ENCODE peak calls at places on chromosomes 13 and 19, in ten cellular contexts. M is D721Med, K is GM13976, U is cardiac fibroblast, D is HFF-Myc, W is AG04450, V is lower lobe of right lung, Z is H9, H is nephron progenitor cell, Q is endothelial cell. R is an unnamed sample.

GRCh38 chr13:106570354-106570822 is 2.5 kb upstream of the ARGLU1 start:
- DNase-seq in M (no peak), K (no peak), U (peak; percentile 78), D (no peak), W (no peak), V (peak; percentile 90), Z (peak; percentile 97), H (peak; percentile 63), Q (peak; percentile 69), R (no peak)

GRCh38 chr13:68264692-68265091 is 1034.6 kb upstream of the PCDH9 start:
- DNase-seq in M (no peak), K (no peak), U (no peak), D (no peak), W (no peak), V (no peak), Z (no peak), H (no peak), Q (no peak), R (no peak)

GRCh38 chr13:97945792-97946419 is 7.6 kb upstream of the IPO5 start:
- DNase-seq in M (no peak), K (no peak), U (peak; percentile 56), D (no peak), W (no peak), V (no peak), Z (no peak), H (no peak), Q (no peak), R (no peak)

GRCh38 chr13:44903596-44903995 is 85.7 kb downstream of the NUFIP1 start:
- DNase-seq in M (no peak), K (no peak), U (peak; percentile 90), D (no peak), W (peak; percentile 64), V (peak; percentile 57), Z (no peak), H (no peak), Q (no peak), R (no peak)

GRCh38 chr13:114102521-114103288 is 29.7 kb downstream of the RASA3 start:
- DNase-seq in M (no peak), K (no peak), U (no peak), D (no peak), W (no peak), V (peak; percentile 38), Z (no peak), H (peak; percentile 2), Q (no peak), R (peak; percentile 85)

GRCh38 chr13:39144941-39145533 is 106.8 kb downstream of the NHLRC3 start:
- DNase-seq in M (no peak), K (peak; percentile 56), U (peak; percentile 84), D (peak; percentile 21), W (peak; percentile 26), V (no peak), Z (peak; percentile 51), H (peak; percentile 56), Q (peak; percentile 57), R (no peak)

GRCh38 chr13:96141032-96141431 is 51.1 kb downstream of the HS6ST3 start:
- DNase-seq in M (no peak), K (no peak), U (peak; percentile 68), D (no peak), W (no peak), V (no peak), Z (no peak), H (no peak), Q (no peak), R (no peak)

GRCh38 chr19:30479657-30480056 is 107.5 kb downstream of the ZNF536 start:
- DNase-seq in M (no peak), K (no peak), U (no peak), D (no peak), W (no peak), V (no peak), Z (no peak), H (no peak), Q (no peak), R (no peak)

GRCh38 chr19:27833031-27833430 is 1379.9 kb downstream of the UQCRFS1 start:
- DNase-seq in M (no peak), K (no peak), U (peak; percentile 7), D (no peak), W (no peak), V (no peak), Z (no peak), H (no peak), Q (no peak), R (no peak)

GRCh38 chr13:25295228-25295627 is 6.2 kb upstream of the NUP58 start:
- DNase-seq in M (no peak), K (no peak), U (peak; percentile 31), D (no peak), W (no peak), V (no peak), Z (no peak), H (no peak), Q (no peak), R (no peak)

GRCh38 chr13:98575009-98575866 is 1.7 kb downstream of the STK24 start:
- DNase-seq in M (no peak), K (no peak), U (peak; percentile 40), D (no peak), W (no peak), V (no peak), Z (no peak), H (no peak), Q (no peak), R (no peak)

GRCh38 chr19:49462492-49462891 is 9.5 kb downstream of the ALDH16A1 start:
- DNase-seq in M (no peak), K (no peak), U (no peak), D (no peak), W (no peak), V (no peak), Z (no peak), H (no peak), Q (no peak), R (no peak)
- TF ChIP-seq CTCF in M (no peak), K (no peak), U (no peak), D (no peak), W (no peak), V (no peak), Z (no peak), H (no peak), Q (no peak), R (no peak)

GRCh38 chr13:19984430-19985218 is 26.1 kb downstream of the ZMYM2 start:
- DNase-seq in M (no peak), K (peak; percentile 66), U (peak; percentile 68), D (peak; percentile 24), W (peak; percentile 32), V (no peak), Z (no peak), H (no peak), Q (no peak), R (no peak)
- TF ChIP-seq CTCF in M (peak; percentile 48), K (peak; percentile 41), U (peak; percentile 51), D (peak; percentile 59), W (peak; percentile 81), V (peak; percentile 49), Z (peak; percentile 77), H (peak; percentile 40), Q (peak; percentile 49), R (peak; percentile 87)

GRCh38 chr19:18831524-18832330 is at the start of gene UPF1:
- DNase-seq in M (peak; percentile 93), K (peak; percentile 97), U (peak; percentile 89), D (peak; percentile 57), W (peak; percentile 65), V (peak; percentile 97), Z (peak; percentile 96), H (peak; percentile 99), Q (peak; percentile 96), R (peak; percentile 97)
- TF ChIP-seq CTCF in M (no peak), K (no peak), U (no peak), D (no peak), W (peak; percentile 7), V (no peak), Z (no peak), H (no peak), Q (no peak), R (peak; percentile 39)

DNA sequence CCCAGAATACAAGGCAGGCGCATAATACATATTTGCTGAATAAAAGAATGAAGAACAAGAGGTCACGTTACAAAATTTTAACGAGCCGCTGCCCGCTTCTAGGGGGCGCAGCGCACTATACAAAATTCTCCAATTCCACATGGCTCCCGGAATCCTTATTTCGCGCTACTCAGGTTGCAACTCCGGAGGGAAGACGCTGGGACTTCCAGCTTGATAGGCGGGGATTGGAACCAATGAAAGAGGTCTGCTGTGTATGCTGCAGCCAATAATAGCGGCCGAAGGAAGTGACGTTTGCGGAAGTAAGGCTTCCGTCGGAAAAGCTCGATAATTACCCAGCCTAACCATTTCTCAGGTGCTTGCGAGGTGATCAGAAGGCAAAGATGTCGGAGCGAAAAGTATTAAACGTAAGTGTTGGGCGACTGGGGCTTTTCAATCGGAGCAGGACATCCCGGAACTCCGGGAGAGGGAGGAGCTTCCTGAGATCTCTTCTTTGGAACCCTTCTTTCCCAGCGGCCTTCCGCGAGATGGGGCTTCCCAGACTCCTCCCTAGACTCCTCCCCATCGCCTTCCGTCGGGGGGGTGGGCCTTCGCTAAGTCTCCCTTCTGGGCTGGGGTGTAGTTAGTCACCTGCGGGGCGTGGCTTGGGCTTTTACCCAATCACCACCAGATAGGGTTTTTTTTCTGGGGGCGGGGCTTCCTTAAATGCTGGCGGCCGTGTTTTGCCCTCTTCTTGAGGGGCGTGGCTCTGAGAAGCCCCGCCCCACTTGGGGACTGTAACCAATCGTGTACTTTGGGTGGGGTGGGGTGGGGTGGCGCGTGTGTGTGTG is at the start of gene YJU2:
- DNase-seq in M (peak; percentile 91), K (peak; percentile 100), U (peak; percentile 100), D (peak; percentile 99), W (peak; percentile 99), V (peak; percentile 99), Z (peak; percentile 99), H (peak; percentile 98), Q (peak; percentile 97), R (peak; percentile 100)
- TF ChIP-seq CTCF in M (peak; percentile 67), K (peak; percentile 27), U (peak; percentile 48), D (peak; percentile 67), W (peak; percentile 61), V (peak; percentile 45), Z (peak; percentile 74), H (peak; percentile 42), Q (no peak), R (peak; percentile 81)

GRCh38 chr19:6236310-6237291 is 43.2 kb downstream of the MLLT1 start:
- DNase-seq in M (no peak), K (no peak), U (no peak), D (no peak), W (no peak), V (peak; percentile 93), Z (no peak), H (no peak), Q (no peak), R (peak; percentile 83)
- TF ChIP-seq CTCF in M (no peak), K (no peak), U (no peak), D (no peak), W (no peak), V (no peak), Z (peak; percentile 20), H (no peak), Q (no peak), R (no peak)

GRCh38 chr19:15419413-15420025 is 731 bp upstream of the AKAP8L start:
- DNase-seq in M (no peak), K (no peak), U (peak; percentile 28), D (no peak), W (no peak), V (no peak), Z (no peak), H (no peak), Q (no peak), R (no peak)
- TF ChIP-seq CTCF in M (no peak), K (no peak), U (no peak), D (no peak), W (no peak), V (no peak), Z (no peak), H (no peak), Q (no peak), R (peak; percentile 48)

R was measured in chondrocyte.